ENCODE peak calls at places on chromosomes 16 and 17, in five cellular contexts. A, Z, K, S and D are unnamed samples.

GRCh38 chr16:85166281-85166680 is 54.0 kb upstream of the CIBAR2 start:
- DNase-seq in S (no peak), A (no peak), K (no peak), Z (no peak), D (no peak)

GRCh38 chr17:65914784-65915342 is 277.1 kb downstream of the CEP112 start:
- DNase-seq in K (no peak), S (peak), Z (no peak), A (no peak), D (no peak)

GRCh38 chr17:40915721-40916256 is 21.7 kb downstream of the KRT23 start:
- DNase-seq in K (no peak), Z (peak), A (peak), S (peak), D (peak)

GRCh38 chr16:49545243-49545642 is 171.6 kb downstream of the C16orf78 start:
- DNase-seq in Z (no peak), K (no peak), A (no peak), S (no peak), D (no peak)

GRCh38 chr16:31435341-31436220 is 7.0 kb downstream of the ZNF843 start:
- DNase-seq in S (no peak), Z (no peak), K (no peak), A (no peak), D (no peak)

GRCh38 chr17:62895256-62895649 is 70.8 kb upstream of the TANC2 start:
- DNase-seq in S (no peak), Z (no peak), A (no peak), K (no peak), D (no peak)

GRCh38 chr16:31301708-31302400 is 42.1 kb downstream of the ITGAM start:
- DNase-seq in S (peak), A (peak), Z (no peak), K (no peak), D (peak)

GRCh38 chr16:2035431-2036199 is 8.9 kb downstream of the NHERF2 start:
- DNase-seq in A (peak), S (peak), Z (no peak), K (peak), D (peak)

GRCh38 chr16:2178321-2179106 is 17.9 kb downstream of the CASKIN1 start:
- DNase-seq in Z (no peak), A (peak), K (no peak), S (peak), D (no peak)

GRCh38 chr17:17766351-17767095 is 70.3 kb downstream of the SREBF1 start:
- DNase-seq in S (no peak), A (no peak), K (no peak), Z (no peak), D (no peak)

GRCh38 chr17:15446036-15446435 is 21.4 kb downstream of the CDRT4 start:
- DNase-seq in S (no peak), Z (no peak), K (no peak), A (no peak), D (no peak)

GRCh38 chr17:27743288-27743885 is 56.9 kb downstream of the NOS2 start:
- DNase-seq in A (no peak), S (no peak), Z (no peak), K (peak), D (no peak)

GRCh38 chr17:15348030-15348429 is 6.6 kb upstream of the TEKT3 start:
- DNase-seq in Z (no peak), K (no peak), S (no peak), A (peak), D (peak)

DNA sequence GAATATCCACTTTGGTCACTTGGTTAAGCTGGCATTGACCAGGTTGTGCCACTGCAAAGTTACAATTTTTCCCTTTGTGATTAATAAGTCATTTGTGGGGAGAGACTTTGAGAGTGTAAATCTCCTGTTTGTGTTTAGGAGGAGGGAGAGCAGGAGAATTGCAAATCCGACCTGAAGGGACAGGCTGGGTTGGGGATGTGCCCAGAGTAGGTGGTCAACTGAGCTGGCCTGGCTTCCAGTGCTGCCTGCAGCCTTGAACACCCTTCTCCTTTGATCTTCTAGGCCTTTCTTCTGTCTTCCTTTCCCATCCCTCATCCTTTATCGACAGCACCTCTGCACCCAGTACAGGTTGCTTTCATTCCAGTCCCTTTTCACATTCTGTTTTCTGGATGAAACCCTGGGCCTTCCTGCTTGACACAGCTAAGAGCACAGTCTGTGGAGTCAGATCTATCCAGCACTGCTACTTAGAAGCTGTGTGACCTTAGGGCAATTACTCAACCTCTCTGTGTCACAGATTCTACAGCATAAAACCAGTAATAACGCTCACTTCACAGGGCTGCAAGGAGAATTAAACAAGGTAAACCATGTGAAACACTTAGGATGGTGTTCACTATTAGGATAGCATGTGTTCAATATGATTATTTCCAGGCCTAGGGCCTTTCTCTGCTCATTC is 969 bp upstream of the CSNK2A2 start:
- DNase-seq in S (no peak), K (no peak), A (no peak), Z (no peak), D (no peak)
- H3K4me3 ChIP-seq in S (no peak), K (no peak), A (no peak), Z (no peak), D (no peak)

DNA sequence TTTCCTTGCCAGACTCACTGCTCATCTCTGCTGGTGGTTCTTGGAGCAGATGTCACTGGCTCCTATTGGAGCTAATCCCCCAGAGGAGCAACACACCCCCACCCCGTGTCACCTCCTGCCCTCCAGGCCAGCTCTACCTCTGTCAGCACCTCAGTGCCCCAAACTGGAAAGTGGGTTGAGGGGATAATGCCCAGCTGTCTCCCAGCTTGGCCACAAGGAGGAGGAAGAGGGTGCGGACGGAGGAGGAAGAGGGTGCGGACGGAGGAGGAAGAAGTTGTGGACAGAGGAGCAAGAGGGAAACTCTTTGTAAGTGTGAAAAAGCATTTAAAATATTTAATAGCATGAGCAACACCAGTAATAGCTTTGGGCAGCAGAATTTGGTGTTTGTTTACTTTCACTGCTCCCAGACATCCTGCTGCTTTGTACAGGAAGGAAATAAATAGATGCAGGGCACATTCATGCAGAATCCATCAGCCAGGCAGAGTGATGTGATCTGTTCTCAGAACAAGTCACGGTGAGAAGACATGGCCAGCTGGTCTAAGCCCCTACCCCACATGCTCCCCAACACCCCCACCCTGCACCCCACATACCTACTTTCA is 82.5 kb downstream of the C17orf67 start:
- DNase-seq in S (no peak), A (no peak), K (no peak), Z (no peak), D (no peak)
- TF ChIP-seq CTCF in S (no peak), A (no peak), K (no peak), Z (no peak), D (no peak)

DNA sequence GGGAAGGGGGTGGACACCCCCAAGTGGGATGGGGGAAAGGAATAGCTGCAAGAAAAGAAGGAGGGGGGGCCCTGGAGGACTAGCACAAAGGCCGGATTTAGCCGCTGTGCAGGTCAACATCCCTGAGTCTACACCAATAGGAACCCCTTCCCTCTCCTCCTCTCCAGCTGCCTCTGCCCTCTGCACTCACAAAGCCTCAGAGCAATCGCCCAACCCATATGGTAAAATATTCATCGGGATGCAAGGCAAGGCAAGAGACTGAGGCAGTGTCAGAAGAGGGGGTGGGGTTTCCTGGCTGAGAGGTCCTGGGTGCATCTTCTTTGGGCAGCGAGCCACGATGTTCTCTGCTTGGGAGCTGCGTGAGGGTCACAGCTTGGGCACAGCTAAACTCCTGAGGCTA is 115.5 kb upstream of the NLRP1 start:
- DNase-seq in K (no peak), A (no peak), S (no peak), Z (no peak), D (no peak)
- H3K4me3 ChIP-seq in K (no peak), A (no peak), S (no peak), Z (no peak), D (no peak)

GRCh38 chr17:36124879-36125824 is 21.5 kb downstream of the CCL4 start:
- DNase-seq in Z (no peak), K (no peak), S (no peak), A (no peak), D (no peak)
- TF ChIP-seq CTCF in Z (no peak), K (no peak), S (no peak), A (no peak), D (no peak)